ENCODE peak calls at places on chromosomes 13 and 19, in four cellular contexts. One of them, this sample, is unnamed.

GRCh38 chr13:59439776-59440428 is 723.8 kb downstream of the DIAPH3 start:
- DNase-seq in Ammon's horn: no peak
- DNase-seq in brain pericyte: no peak
- DNase-seq in posterior vena cava: no peak
- DNase-seq in this sample: no peak

GRCh38 chr19:16445238-16446107 is 26.3 kb downstream of the EPS15L1 start:
- DNase-seq in Ammon's horn: no peak
- DNase-seq in brain pericyte: no peak
- DNase-seq in posterior vena cava: no peak
- DNase-seq in this sample: no peak

GRCh38 chr19:45613926-45614725 is 12.1 kb upstream of the GPR4 start:
- DNase-seq in Ammon's horn: no peak
- DNase-seq in brain pericyte: peak; percentile 43
- DNase-seq in posterior vena cava: no peak
- DNase-seq in this sample: no peak

GRCh38 chr13:94054159-94054558 is 425.3 kb downstream of the DCT start:
- DNase-seq in Ammon's horn: no peak
- DNase-seq in brain pericyte: no peak
- DNase-seq in posterior vena cava: no peak
- DNase-seq in this sample: no peak

GRCh38 chr13:75478659-75479058 is 3.3 kb downstream of the TBC1D4 start:
- DNase-seq in Ammon's horn: no peak
- DNase-seq in brain pericyte: no peak
- DNase-seq in posterior vena cava: no peak
- DNase-seq in this sample: no peak

GRCh38 chr13:43544011-43544410 is 242.8 kb downstream of the ENOX1 start:
- DNase-seq in Ammon's horn: no peak
- DNase-seq in brain pericyte: no peak
- DNase-seq in posterior vena cava: no peak
- DNase-seq in this sample: no peak

GRCh38 chr13:98978280-98978679 is 416 bp upstream of the DOCK9 start:
- DNase-seq in Ammon's horn: no peak
- DNase-seq in brain pericyte: no peak
- DNase-seq in posterior vena cava: no peak
- DNase-seq in this sample: no peak

GRCh38 chr13:60509601-60510386 is 112.8 kb downstream of the TDRD3 start:
- DNase-seq in Ammon's horn: no peak
- DNase-seq in brain pericyte: no peak
- DNase-seq in posterior vena cava: no peak
- DNase-seq in this sample: no peak

GRCh38 chr19:10289167-10289835 is 451 bp upstream of the ICAM5 start:
- DNase-seq in Ammon's horn: peak; percentile 38
- DNase-seq in brain pericyte: no peak
- DNase-seq in posterior vena cava: peak; percentile 87
- DNase-seq in this sample: no peak

GRCh38 chr19:8580710-8581281 is 3.6 kb upstream of the MYO1F start:
- DNase-seq in Ammon's horn: peak; percentile 80
- DNase-seq in brain pericyte: no peak
- DNase-seq in posterior vena cava: peak; percentile 94
- DNase-seq in this sample: peak; percentile 81

GRCh38 chr19:31418055-31418454 is 68.8 kb upstream of the TSHZ3 start:
- DNase-seq in Ammon's horn: no peak
- DNase-seq in brain pericyte: no peak
- DNase-seq in posterior vena cava: no peak
- DNase-seq in this sample: no peak

GRCh38 chr19:1258161-1258492 is 9.7 kb downstream of the MIDN start:
- DNase-seq in Ammon's horn: no peak
- DNase-seq in brain pericyte: no peak
- DNase-seq in posterior vena cava: no peak
- DNase-seq in this sample: no peak

GRCh38 chr13:73365681-73366080 is 306.9 kb downstream of the KLF5 start:
- DNase-seq in Ammon's horn: no peak
- DNase-seq in brain pericyte: no peak
- DNase-seq in posterior vena cava: no peak
- DNase-seq in this sample: no peak

GRCh38 chr19:37329686-37330085 is 41.2 kb upstream of the ZNF527 start:
- DNase-seq in Ammon's horn: no peak
- DNase-seq in brain pericyte: no peak
- DNase-seq in posterior vena cava: no peak
- DNase-seq in this sample: no peak

GRCh38 chr13:76813874-76814273 is 72.3 kb downstream of the KCTD12 start:
- DNase-seq in Ammon's horn: no peak
- DNase-seq in brain pericyte: no peak
- DNase-seq in posterior vena cava: no peak
- DNase-seq in this sample: no peak